ENCODE peak calls at places on chromosomes 12 and 14, in six cellular contexts. N is body of pancreas, P is OCI-LY7, M is iPS DF 6.9, H is cardiac muscle cell, T is K562. Y is an unnamed sample. For H3K4me1, the result is how much of the 10 kb centered on the place peaks cover.

GRCh38 chr12:130526813-130527212 is 189.1 kb downstream of the PIWIL1 start:
- DNase-seq in N (no peak), P (no peak), M (no peak), H (no peak), T (peak), Y (peak)

GRCh38 chr14:53304726-53305381 is 151.7 kb upstream of the DDHD1 start:
- DNase-seq in N (no peak), P (no peak), M (no peak), H (no peak), T (no peak), Y (no peak)

GRCh38 chr12:34219046-34219770 is 196.9 kb downstream of the ALG10 start:
- DNase-seq in N (peak), P (no peak), M (no peak), H (no peak), T (no peak), Y (no peak)

GRCh38 chr12:124278389-124279101 is 16.3 kb upstream of the RFLNA start:
- DNase-seq in N (no peak), P (no peak), M (no peak), H (no peak), T (no peak), Y (no peak)

GRCh38 chr14:104240426-104241157 is 102.2 kb downstream of the KIF26A start:
- DNase-seq in N (peak), P (peak), M (no peak), H (no peak), T (no peak), Y (no peak)

GRCh38 chr12:72540811-72541210 is 268.6 kb downstream of the TRHDE start:
- DNase-seq in N (no peak), P (no peak), M (no peak), H (no peak), T (no peak), Y (no peak)

GRCh38 chr12:22500100-22500499 is 44.2 kb downstream of the C2CD5 start:
- DNase-seq in N (no peak), P (no peak), M (no peak), H (no peak), T (no peak), Y (no peak)

GRCh38 chr12:6235499-6235898 is 35.3 kb downstream of the CD9 start:
- DNase-seq in N (peak), P (no peak), M (no peak), H (no peak), T (no peak), Y (no peak)

GRCh38 chr14:30195946-30196345 is 268.3 kb upstream of the PRKD1 start:
- DNase-seq in N (no peak), P (no peak), M (no peak), H (peak), T (no peak), Y (peak)

DNA sequence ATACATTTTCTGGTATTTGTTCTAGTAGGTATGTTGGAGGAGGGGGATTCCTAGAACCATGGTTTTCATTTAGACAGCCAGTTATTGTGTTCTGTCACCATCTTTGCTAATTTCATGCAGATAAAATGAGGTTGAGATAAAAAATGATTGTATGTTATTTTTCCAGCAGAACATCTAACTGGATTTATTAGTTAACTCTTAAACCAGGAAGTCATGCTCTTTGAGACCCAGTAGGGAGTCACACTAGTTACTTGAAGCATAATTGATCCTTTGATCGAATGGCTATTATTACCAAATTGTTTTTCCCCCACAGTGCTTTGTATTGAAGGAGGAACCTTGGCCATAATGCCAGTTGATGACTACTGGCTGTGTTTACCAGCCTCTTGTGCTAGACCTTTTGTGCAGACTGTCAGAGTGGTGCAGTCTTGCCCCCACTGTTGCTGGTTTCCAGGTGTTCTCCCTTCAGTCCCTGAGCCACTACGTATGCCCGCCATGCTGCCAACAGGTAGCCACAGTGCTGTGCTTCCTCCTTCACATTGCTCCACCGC is 6.0 kb downstream of the EID3 start:
- DNase-seq in N (no peak), P (no peak), M (no peak), H (no peak), T (no peak), Y (no peak)
- H3K4me1 ChIP-seq in N (under half), P (under half), M (under half), H (under half), T (under half), Y (under half)

DNA sequence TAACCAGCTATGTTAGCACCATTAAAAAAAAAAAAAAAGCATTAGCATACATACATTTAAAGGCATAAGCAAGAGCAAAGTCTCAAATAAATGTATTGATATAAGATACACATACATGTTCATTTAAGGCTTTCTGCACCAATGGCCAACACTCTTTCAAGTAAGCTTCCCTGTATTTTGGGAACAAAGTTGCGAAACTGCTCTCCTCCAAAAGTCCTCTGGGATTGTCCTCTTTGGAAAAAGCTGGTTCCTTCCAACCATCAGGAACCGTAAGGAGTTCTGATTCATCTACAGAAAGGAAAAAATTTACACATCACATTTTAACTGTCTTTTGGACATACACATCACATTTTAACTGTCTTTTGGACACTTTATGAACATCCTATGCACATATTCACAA is 3.2 kb downstream of the KRR1 start:
- DNase-seq in N (no peak), P (no peak), M (no peak), H (no peak), T (no peak), Y (no peak)
- H3K4me3 ChIP-seq in N (no peak), P (no peak), M (no peak), H (no peak), T (no peak), Y (no peak)

GRCh38 chr14:72740504-72740961 is 153.4 kb downstream of the DPF3 start:
- DNase-seq in N (no peak), P (no peak), M (no peak), H (no peak), T (no peak), Y (no peak)
- H3K4me1 ChIP-seq in N (under half), P (under half), M (under half), H (half or more), T (under half), Y (under half)

GRCh38 chr12:20000229-20000869 is 368.0 kb upstream of the PDE3A start:
- DNase-seq in N (no peak), P (no peak), M (no peak), H (peak), T (no peak), Y (no peak)
- H3K4me3 ChIP-seq in N (no peak), P (no peak), M (no peak), H (no peak), T (no peak), Y (no peak)

Y was measured in HAP-1.